ENCODE peak calls at places on chromosomes 6 and 20, in seven cellular contexts. D is NCI-H2107, B is kidney glomerular epithelial cell, I is GM03348, O is non-pigmented ciliary epithelial cell, G is epithelial cell of prostate, X is ELR. Z is an unnamed sample.
A peak's percentile ranks its signal among the peaks of the same experiment; 100 is the strongest.

GRCh38 chr6:84763397-84764331 is 734 bp downstream of the TBX18 start:
- DNase-seq in X (peak; percentile 91), D (no peak), I (peak; percentile 91), O (peak; percentile 61), G (no peak), B (no peak), Z (no peak)

GRCh38 chr20:21613512-21613911 is 92.0 kb upstream of the PAX1 start:
- DNase-seq in O (no peak), G (no peak), X (no peak), I (no peak), B (no peak), D (peak; percentile 20), Z (no peak)

GRCh38 chr6:38508894-38509293 is 130.8 kb downstream of the BTBD9 start:
- DNase-seq in I (no peak), G (no peak), D (no peak), X (peak; percentile 51), O (no peak), B (no peak), Z (no peak)

GRCh38 chr20:1964061-1964460 is 29.8 kb downstream of the PDYN start:
- DNase-seq in I (no peak), D (no peak), X (no peak), O (no peak), G (no peak), B (no peak), Z (no peak)

GRCh38 chr6:135796884-135797283 is 54.6 kb upstream of the PDE7B start:
- DNase-seq in D (no peak), G (no peak), I (no peak), O (no peak), X (no peak), B (no peak), Z (no peak)

GRCh38 chr20:52060794-52061714 is 130.5 kb downstream of the ZFP64 start:
- DNase-seq in I (peak; percentile 39), O (no peak), D (no peak), B (peak; percentile 33), X (peak; percentile 49), G (no peak), Z (no peak)

GRCh38 chr6:15132854-15133670 is 112.8 kb upstream of the JARID2 start:
- DNase-seq in G (peak; percentile 96), O (peak; percentile 47), D (no peak), X (peak; percentile 97), I (peak; percentile 73), B (peak; percentile 89), Z (no peak)

GRCh38 chr6:33620584-33621395 is at the start of gene ITPR3:
- DNase-seq in O (no peak), B (peak; percentile 44), G (no peak), D (no peak), X (peak; percentile 80), I (peak; percentile 88), Z (peak; percentile 45)

GRCh38 chr6:105317607-105318533 is 85.0 kb downstream of the PREP start:
- DNase-seq in G (no peak), B (no peak), D (no peak), O (no peak), I (no peak), X (peak; percentile 42), Z (no peak)

GRCh38 chr20:34090645-34091044 is 21.4 kb downstream of the EIF2S2 start:
- DNase-seq in X (no peak), O (no peak), G (no peak), D (no peak), I (no peak), B (no peak), Z (no peak)

GRCh38 chr20:24676978-24677370 is 207.5 kb downstream of the SYNDIG1 start:
- DNase-seq in B (no peak), I (no peak), G (no peak), X (no peak), O (no peak), D (no peak), Z (no peak)

GRCh38 chr6:105499928-105500327 is 97.0 kb upstream of the PREP start:
- DNase-seq in O (no peak), G (no peak), D (no peak), I (no peak), X (peak; percentile 49), B (no peak), Z (no peak)

GRCh38 chr6:145547596-145548325 is 187.6 kb downstream of the EPM2A start:
- DNase-seq in G (no peak), B (no peak), O (no peak), I (no peak), X (peak; percentile 47), D (no peak), Z (no peak)

GRCh38 chr6:49252901-49253300 is 210.2 kb downstream of the MMUT start:
- DNase-seq in G (peak; percentile 8), X (no peak), B (no peak), I (no peak), O (no peak), D (no peak), Z (no peak)

GRCh38 chr20:24479595-24479994 is 10.2 kb downstream of the SYNDIG1 start:
- DNase-seq in O (no peak), I (no peak), G (no peak), X (peak; percentile 19), D (no peak), B (no peak), Z (no peak)

GRCh38 chr6:11712760-11713159 is 65.8 kb downstream of the ADTRP start:
- DNase-seq in D (no peak), I (peak; percentile 56), B (no peak), O (no peak), G (no peak), X (no peak), Z (peak; percentile 21)

GRCh38 chr6:150417899-150418824 is 49.4 kb downstream of the IYD start:
- DNase-seq in G (peak; percentile 73), X (peak; percentile 73), B (peak; percentile 87), D (peak; percentile 52), O (peak; percentile 55), I (peak; percentile 82), Z (no peak)

GRCh38 chr6:39934060-39934757 is at the start of gene MOCS1:
- DNase-seq in X (peak; percentile 82), I (peak; percentile 96), D (no peak), O (no peak), B (peak; percentile 42), G (no peak), Z (peak; percentile 11)

Z was measured in activated naive CD8-positive, alpha-beta T cell treated with anti-CD3 and anti-CD28 coated beads, Interleukin-2, amount 50 U/mL, for 16 hours.